ENCODE peak calls at places on chromosomes 4 and X, in eight cellular contexts. One of them, this sample, is unnamed.

GRCh38 chrX:1488141-1488540 is 35.4 kb upstream of the ASMTL start:
- DNase-seq in GM13977: no peak
- DNase-seq in Kasumi-1: no peak
- DNase-seq in H9: no peak
- DNase-seq in activated B cell treated with CpG ODN at 0.5 μM for 24 hours: no peak
- DNase-seq in AG10803: no peak
- DNase-seq in Right ventricle myocardium superior: no peak
- DNase-seq in T-helper 2 cell: no peak
- DNase-seq in this sample: no peak

GRCh38 chr4:39308576-39308975 is 57.6 kb downstream of the RFC1 start:
- DNase-seq in GM13977: no peak
- DNase-seq in Kasumi-1: no peak
- DNase-seq in H9: no peak
- DNase-seq in activated B cell treated with CpG ODN at 0.5 μM for 24 hours: no peak
- DNase-seq in AG10803: peak
- DNase-seq in Right ventricle myocardium superior: no peak
- DNase-seq in T-helper 2 cell: no peak
- DNase-seq in this sample: no peak

GRCh38 chrX:45619290-45619689 is 418.6 kb upstream of the DIPK2B start:
- DNase-seq in GM13977: no peak
- DNase-seq in Kasumi-1: no peak
- DNase-seq in H9: no peak
- DNase-seq in activated B cell treated with CpG ODN at 0.5 μM for 24 hours: no peak
- DNase-seq in AG10803: peak
- DNase-seq in Right ventricle myocardium superior: no peak
- DNase-seq in T-helper 2 cell: no peak
- DNase-seq in this sample: no peak

GRCh38 chr4:105786748-105787147 is 78.2 kb downstream of the GSTCD start:
- DNase-seq in GM13977: no peak
- DNase-seq in Kasumi-1: no peak
- DNase-seq in H9: no peak
- DNase-seq in activated B cell treated with CpG ODN at 0.5 μM for 24 hours: no peak
- DNase-seq in AG10803: no peak
- DNase-seq in Right ventricle myocardium superior: no peak
- DNase-seq in T-helper 2 cell: no peak
- DNase-seq in this sample: no peak

GRCh38 chr4:134999169-134999568 is 797.6 kb upstream of the PABPC4L start:
- DNase-seq in GM13977: no peak
- DNase-seq in Kasumi-1: no peak
- DNase-seq in H9: no peak
- DNase-seq in activated B cell treated with CpG ODN at 0.5 μM for 24 hours: no peak
- DNase-seq in AG10803: no peak
- DNase-seq in Right ventricle myocardium superior: no peak
- DNase-seq in T-helper 2 cell: no peak
- DNase-seq in this sample: no peak

GRCh38 chr4:99248714-99249113 is 29.7 kb upstream of the ADH6 start:
- DNase-seq in GM13977: no peak
- DNase-seq in Kasumi-1: no peak
- DNase-seq in H9: no peak
- DNase-seq in activated B cell treated with CpG ODN at 0.5 μM for 24 hours: no peak
- DNase-seq in AG10803: no peak
- DNase-seq in Right ventricle myocardium superior: no peak
- DNase-seq in T-helper 2 cell: no peak
- DNase-seq in this sample: no peak

GRCh38 chr4:103018391-103019318 is 850 bp downstream of the SLC9B1 start:
- DNase-seq in GM13977: no peak
- DNase-seq in Kasumi-1: no peak
- DNase-seq in H9: no peak
- DNase-seq in activated B cell treated with CpG ODN at 0.5 μM for 24 hours: no peak
- DNase-seq in AG10803: peak
- DNase-seq in Right ventricle myocardium superior: no peak
- DNase-seq in T-helper 2 cell: no peak
- DNase-seq in this sample: no peak

GRCh38 chr4:121898150-121898549 is 27.9 kb upstream of the BBS7 start:
- DNase-seq in GM13977: no peak
- DNase-seq in Kasumi-1: peak
- DNase-seq in H9: no peak
- DNase-seq in activated B cell treated with CpG ODN at 0.5 μM for 24 hours: no peak
- DNase-seq in AG10803: no peak
- DNase-seq in Right ventricle myocardium superior: no peak
- DNase-seq in T-helper 2 cell: no peak
- DNase-seq in this sample: no peak

GRCh38 chrX:370244-370962 is 16.3 kb downstream of the PPP2R3B start:
- DNase-seq in GM13977: no peak
- DNase-seq in Kasumi-1: no peak
- DNase-seq in H9: no peak
- DNase-seq in activated B cell treated with CpG ODN at 0.5 μM for 24 hours: no peak
- DNase-seq in AG10803: no peak
- DNase-seq in Right ventricle myocardium superior: peak
- DNase-seq in T-helper 2 cell: no peak
- DNase-seq in this sample: no peak

GRCh38 chr4:169071781-169072180 is 61.7 kb upstream of the CBR4 start:
- DNase-seq in GM13977: no peak
- DNase-seq in Kasumi-1: no peak
- DNase-seq in H9: no peak
- DNase-seq in activated B cell treated with CpG ODN at 0.5 μM for 24 hours: no peak
- DNase-seq in AG10803: peak
- DNase-seq in Right ventricle myocardium superior: no peak
- DNase-seq in T-helper 2 cell: no peak
- DNase-seq in this sample: no peak

GRCh38 chr4:110085131-110085530 is 113.3 kb downstream of the ELOVL6 start:
- DNase-seq in GM13977: no peak
- DNase-seq in Kasumi-1: peak
- DNase-seq in H9: no peak
- DNase-seq in activated B cell treated with CpG ODN at 0.5 μM for 24 hours: no peak
- DNase-seq in AG10803: no peak
- DNase-seq in Right ventricle myocardium superior: no peak
- DNase-seq in T-helper 2 cell: no peak
- DNase-seq in this sample: no peak

GRCh38 chr4:138538743-138539142 is 296.6 kb upstream of the SLC7A11 start:
- DNase-seq in GM13977: no peak
- DNase-seq in Kasumi-1: no peak
- DNase-seq in H9: no peak
- DNase-seq in activated B cell treated with CpG ODN at 0.5 μM for 24 hours: no peak
- DNase-seq in AG10803: no peak
- DNase-seq in Right ventricle myocardium superior: no peak
- DNase-seq in T-helper 2 cell: no peak
- DNase-seq in this sample: no peak

This sample was measured in activated T-helper 1 cell treated with anti-CD3 and anti-CD28 coated beads, Interleukin-12 subunit alpha, Interleukin-12 subunit beta, Interleukin-2, Interleukin-4 antibody, amounts not matched to agents 30 ng/mL and 10 ng/mL and 1 ng/mL, durations not matched to agents 14 hours and 24 hours and 36 hours.